ENCODE peak calls at places on chromosomes 6 and 20, in ten cellular contexts. K is transverse colon, U is testis, Q is spleen, B is kidney, X is ovary, S is heart right ventricle, W is fibroblast of lung, O is dorsolateral prefrontal cortex, M is coronary artery. E is an unnamed sample.
A peak's percentile ranks its signal among the peaks of the same experiment; 100 is the strongest.

GRCh38 chr6:111210074-111210729 is 122.9 kb downstream of the SLC16A10 start:
- DNase-seq in K (no peak), U (no peak), Q (no peak), B (no peak), X (no peak), S (peak; percentile 22), W (peak; percentile 71), O (no peak), M (no peak), E (peak; percentile 47)

GRCh38 chr6:5671162-5671561 is 335.6 kb downstream of the NRN1 start:
- DNase-seq in K (no peak), U (peak; percentile 17), Q (no peak), B (no peak), X (no peak), S (peak; percentile 12), W (peak; percentile 56), O (no peak), M (no peak), E (no peak)

GRCh38 chr20:17430515-17430914 is 100.7 kb downstream of the BFSP1 start:
- DNase-seq in K (no peak), U (no peak), Q (no peak), B (no peak), X (no peak), S (no peak), W (no peak), O (no peak), M (no peak), E (no peak)

GRCh38 chr6:35776364-35777215 is at the start of gene CLPSL2:
- DNase-seq in K (no peak), U (no peak), Q (peak; percentile 79), B (no peak), X (no peak), S (no peak), W (no peak), O (no peak), M (no peak), E (no peak)

GRCh38 chr6:55886185-55886836 is 10.9 kb upstream of the BMP5 start:
- DNase-seq in K (no peak), U (no peak), Q (no peak), B (no peak), X (no peak), S (no peak), W (peak; percentile 64), O (no peak), M (no peak), E (no peak)

GRCh38 chr20:48298851-48299484 is 513.7 kb upstream of the SULF2 start:
- DNase-seq in K (peak; percentile 17), U (no peak), Q (no peak), B (no peak), X (no peak), S (peak; percentile 64), W (peak; percentile 93), O (no peak), M (no peak), E (peak; percentile 96)

GRCh38 chr20:1391640-1392442 is 1.0 kb downstream of the FKBP1A start:
- DNase-seq in K (no peak), U (no peak), Q (peak; percentile 81), B (no peak), X (no peak), S (no peak), W (peak; percentile 63), O (no peak), M (no peak), E (no peak)

GRCh38 chr6:98747960-98748359 is 86.4 kb upstream of the POU3F2 start:
- DNase-seq in K (no peak), U (no peak), Q (no peak), B (no peak), X (no peak), S (no peak), W (no peak), O (no peak), M (no peak), E (no peak)

GRCh38 chr6:157952751-157953479 is 28.7 kb upstream of the SYNJ2 start:
- DNase-seq in K (peak; percentile 38), U (no peak), Q (no peak), B (no peak), X (no peak), S (no peak), W (no peak), O (no peak), M (no peak), E (no peak)

GRCh38 chr6:143536866-143537691 is 25.6 kb upstream of the FUCA2 start:
- DNase-seq in K (peak; percentile 81), U (peak; percentile 63), Q (peak; percentile 93), B (peak; percentile 87), X (peak; percentile 52), S (peak; percentile 47), W (peak; percentile 61), O (peak; percentile 66), M (peak; percentile 75), E (peak; percentile 45)

GRCh38 chr6:23511797-23512196 is 614.2 kb upstream of the NRSN1 start:
- DNase-seq in K (no peak), U (no peak), Q (no peak), B (no peak), X (no peak), S (no peak), W (no peak), O (no peak), M (no peak), E (no peak)

GRCh38 chr6:2630362-2630761 is 120.4 kb downstream of the MYLK4 start:
- DNase-seq in K (no peak), U (no peak), Q (no peak), B (no peak), X (peak; percentile 65), S (peak; percentile 30), W (peak; percentile 98), O (no peak), M (peak; percentile 82), E (peak; percentile 95)

GRCh38 chr6:86581833-86582232 is 355.5 kb upstream of the HTR1E start:
- DNase-seq in K (no peak), U (no peak), Q (no peak), B (no peak), X (no peak), S (no peak), W (no peak), O (no peak), M (no peak), E (no peak)

GRCh38 chr6:51459958-51460357 is 627.5 kb downstream of the PKHD1 start:
- DNase-seq in K (no peak), U (no peak), Q (no peak), B (no peak), X (no peak), S (no peak), W (no peak), O (no peak), M (no peak), E (no peak)

GRCh38 chr6:85483041-85483700 is 33.3 kb downstream of the NT5E start:
- DNase-seq in K (peak; percentile 85), U (peak; percentile 89), Q (peak; percentile 94), B (peak; percentile 89), X (peak; percentile 90), S (peak; percentile 67), W (peak; percentile 71), O (peak; percentile 83), M (peak; percentile 91), E (peak; percentile 78)

GRCh38 chr6:138162104-138162946 is 586 bp downstream of the ARFGEF3 start:
- DNase-seq in K (peak; percentile 18), U (peak; percentile 16), Q (peak; percentile 71), B (no peak), X (no peak), S (no peak), W (peak; percentile 1), O (peak; percentile 50), M (no peak), E (no peak)

GRCh38 chr6:21599074-21599639 is 5.6 kb downstream of the SOX4 start:
- DNase-seq in K (no peak), U (no peak), Q (no peak), B (no peak), X (no peak), S (no peak), W (no peak), O (no peak), M (no peak), E (no peak)
- H3K4me3 ChIP-seq in K (no peak overlapping the region), U (no peak overlapping the region), Q (no peak overlapping the region), B (no peak overlapping the region), X (no peak overlapping the region), S (no peak overlapping the region), W (peak overlapping the region; percentile 95), O (peak overlapping the region; percentile 82), M (no peak overlapping the region), E (no peak overlapping the region)

DNA sequence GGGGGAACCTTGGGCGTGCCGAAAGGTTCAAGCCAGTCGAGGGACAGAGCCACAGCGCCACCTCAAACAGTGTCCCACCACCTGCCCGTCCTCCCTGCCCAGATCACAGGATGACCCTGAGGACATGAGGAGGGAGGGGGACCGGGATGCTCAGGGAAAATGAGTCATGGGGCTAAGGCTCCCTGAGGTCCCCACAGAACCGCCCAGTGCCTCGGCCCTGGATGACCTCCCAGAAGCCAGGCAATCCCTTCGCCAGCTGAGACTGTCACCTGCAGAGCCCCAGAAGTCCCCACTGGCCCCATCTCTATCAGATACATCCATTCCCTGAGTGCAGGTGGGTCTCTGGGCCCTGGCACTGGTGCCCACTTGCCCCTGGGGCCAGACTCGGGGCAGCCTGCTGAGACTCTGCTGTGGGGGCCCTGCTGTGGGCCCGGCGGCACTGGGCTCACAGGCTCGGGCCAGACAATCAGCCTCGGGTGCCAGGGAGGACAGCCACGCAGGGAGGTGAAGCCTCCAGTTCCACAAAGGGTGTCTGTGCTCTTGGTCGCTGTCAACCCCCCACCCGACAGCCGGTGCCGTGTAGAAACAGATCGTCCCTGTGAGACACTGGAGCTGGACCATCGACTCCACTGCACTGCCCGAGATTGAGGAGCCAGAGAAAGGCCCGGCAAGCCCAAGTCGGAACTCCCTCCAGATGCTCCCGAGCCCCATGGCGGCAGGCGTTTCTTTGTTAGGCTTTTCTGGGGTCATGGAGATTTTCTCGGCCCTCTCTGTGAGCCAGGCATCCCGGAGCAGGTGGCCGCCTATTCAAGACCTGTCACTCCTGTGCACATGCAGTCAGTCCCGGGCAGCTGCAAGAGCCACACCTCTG is 26.1 kb downstream of the PXDC1 start:
- DNase-seq in K (no peak), U (no peak), Q (peak; percentile 63), B (no peak), X (no peak), S (no peak), W (no peak), O (no peak), M (no peak), E (no peak)
- H3K27ac ChIP-seq in K (no peak overlapping the region), U (no peak overlapping the region), Q (no peak overlapping the region), B (no peak overlapping the region), X (no peak overlapping the region), S (no peak overlapping the region), W (no peak overlapping the region), O (no peak overlapping the region), M (no peak overlapping the region), E (no peak overlapping the region)

GRCh38 chr20:63624486-63624885 is 2.4 kb downstream of the GMEB2 start:
- DNase-seq in K (no peak), U (no peak), Q (peak; percentile 63), B (peak; percentile 12), X (no peak), S (no peak), W (peak; percentile 63), O (no peak), M (no peak), E (peak; percentile 9)
- TF ChIP-seq CTCF in K (no peak), U (no peak), Q (no peak), B (no peak), X (no peak), S (no peak), W (no peak), O (no peak), M (no peak), E (no peak)

DNA sequence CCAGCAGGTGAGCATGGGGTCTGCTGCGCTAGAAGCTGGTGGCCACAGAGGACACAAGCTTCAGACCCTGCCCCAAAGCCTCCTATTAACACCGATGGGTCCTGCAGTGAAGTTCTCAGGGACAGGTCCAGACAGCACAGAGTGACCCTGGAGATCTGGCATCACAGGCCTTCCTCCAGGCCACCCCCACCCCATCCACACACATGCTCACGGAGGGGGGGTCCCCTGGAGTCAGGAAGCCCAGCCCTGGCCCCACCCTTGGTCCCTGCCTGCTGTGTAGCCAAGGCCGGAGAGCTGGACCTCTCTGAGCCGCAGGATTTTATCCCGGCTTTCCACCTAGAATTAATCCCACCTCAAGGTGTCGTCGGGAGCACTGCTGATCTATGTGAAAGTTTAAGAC is 167.3 kb downstream of the TAF4 start:
- DNase-seq in K (no peak), U (no peak), Q (peak; percentile 68), B (no peak), X (no peak), S (no peak), W (no peak), O (no peak), M (no peak), E (no peak)
- H3K4me3 ChIP-seq in K (no peak overlapping the region), U (no peak overlapping the region), Q (no peak overlapping the region), B (no peak overlapping the region), X (no peak overlapping the region), S (no peak overlapping the region), W (no peak overlapping the region), O (no peak overlapping the region), M (no peak overlapping the region), E (no peak overlapping the region)